ENCODE peak calls at places on chromosome 3, in seven cellular contexts. G, R, J, A, L, P and W are unnamed samples.

GRCh38 chr3:10683106-10683505 is 132.9 kb upstream of the SLC6A11 start:
- DNase-seq in A (no peak), J (no peak), P (no peak), G (no peak), L (peak; percentile 8), R (peak; percentile 48), W (no peak)

GRCh38 chr3:13166243-13167063 is 93.2 kb upstream of the IQSEC1 start:
- DNase-seq in G (no peak), L (no peak), R (no peak), A (no peak), J (no peak), P (no peak), W (no peak)

GRCh38 chr3:87175662-87176230 is 51.4 kb upstream of the CHMP2B start:
- DNase-seq in L (no peak), G (no peak), J (no peak), P (no peak), R (no peak), A (no peak), W (no peak)

GRCh38 chr3:11452988-11453847 is 181.0 kb downstream of the ATG7 start:
- DNase-seq in P (no peak), R (peak; percentile 92), G (no peak), A (peak; percentile 60), L (peak; percentile 66), J (peak; percentile 60), W (peak; percentile 23)

GRCh38 chr3:72756900-72757299 is 91.3 kb downstream of the SHQ1 start:
- DNase-seq in P (no peak), A (no peak), G (no peak), L (peak; percentile 11), R (no peak), J (no peak), W (no peak)

GRCh38 chr3:196754215-196754937 is 14.7 kb downstream of the PAK2 start:
- DNase-seq in A (no peak), J (no peak), G (peak; percentile 58), R (no peak), L (no peak), P (no peak), W (peak; percentile 3)

GRCh38 chr3:142288032-142288638 is 62.8 kb upstream of the GK5 start:
- DNase-seq in L (no peak), G (no peak), R (no peak), P (no peak), J (no peak), A (no peak), W (no peak)

GRCh38 chr3:175695251-175695650 is 836.1 kb downstream of the NAALADL2 start:
- DNase-seq in A (no peak), R (no peak), P (no peak), J (no peak), G (no peak), L (no peak), W (no peak)

GRCh38 chr3:38579146-38579545 is 70.3 kb downstream of the SCN5A start:
- DNase-seq in R (peak; percentile 40), G (peak; percentile 17), A (no peak), L (peak; percentile 2), J (no peak), P (no peak), W (no peak)